ENCODE peak calls at places on chromosomes 3 and 15, in nine cellular contexts. One of them, this sample, is unnamed.

GRCh38 chr3:107545680-107546120 is 22.9 kb downstream of the BBX start:
- DNase-seq in activated CD4-positive, alpha-beta T cell treated with anti-CD3 and anti-CD28 coated beads for 48 hours: no peak
- DNase-seq in T-helper 2 cell: no peak
- DNase-seq in CD4-positive, alpha-beta memory T cell: no peak
- DNase-seq in sigmoid colon: no peak
- DNase-seq in AG08395: peak
- DNase-seq in nephron progenitor cell: no peak
- DNase-seq in effector CD4-positive, alpha-beta T cell: no peak
- DNase-seq in AML-193: no peak
- DNase-seq in this sample: no peak

GRCh38 chr3:112391648-112392047 is 58.7 kb downstream of the CD200 start:
- DNase-seq in sigmoid colon: no peak
- DNase-seq in T-helper 2 cell: no peak
- DNase-seq in effector CD4-positive, alpha-beta T cell: no peak
- DNase-seq in CD4-positive, alpha-beta memory T cell: no peak
- DNase-seq in AG08395: no peak
- DNase-seq in AML-193: no peak
- DNase-seq in nephron progenitor cell: no peak
- DNase-seq in activated CD4-positive, alpha-beta T cell treated with anti-CD3 and anti-CD28 coated beads for 48 hours: no peak
- DNase-seq in this sample: no peak

GRCh38 chr3:28286595-28286994 is 45.2 kb downstream of the CMC1 start:
- DNase-seq in CD4-positive, alpha-beta memory T cell: peak
- DNase-seq in activated CD4-positive, alpha-beta T cell treated with anti-CD3 and anti-CD28 coated beads for 48 hours: no peak
- DNase-seq in effector CD4-positive, alpha-beta T cell: no peak
- DNase-seq in sigmoid colon: no peak
- DNase-seq in T-helper 2 cell: no peak
- DNase-seq in AML-193: peak
- DNase-seq in AG08395: peak
- DNase-seq in nephron progenitor cell: no peak
- DNase-seq in this sample: peak

GRCh38 chr3:111277226-111277625 is 205.6 kb downstream of the NECTIN3 start:
- DNase-seq in T-helper 2 cell: no peak
- DNase-seq in CD4-positive, alpha-beta memory T cell: no peak
- DNase-seq in AML-193: no peak
- DNase-seq in AG08395: peak
- DNase-seq in nephron progenitor cell: no peak
- DNase-seq in sigmoid colon: no peak
- DNase-seq in effector CD4-positive, alpha-beta T cell: no peak
- DNase-seq in activated CD4-positive, alpha-beta T cell treated with anti-CD3 and anti-CD28 coated beads for 48 hours: no peak
- DNase-seq in this sample: peak

GRCh38 chr3:36792342-36792741 is 28.0 kb upstream of the DCLK3 start:
- DNase-seq in T-helper 2 cell: no peak
- DNase-seq in nephron progenitor cell: peak
- DNase-seq in effector CD4-positive, alpha-beta T cell: no peak
- DNase-seq in AML-193: peak
- DNase-seq in CD4-positive, alpha-beta memory T cell: peak
- DNase-seq in AG08395: peak
- DNase-seq in sigmoid colon: no peak
- DNase-seq in activated CD4-positive, alpha-beta T cell treated with anti-CD3 and anti-CD28 coated beads for 48 hours: peak
- DNase-seq in this sample: peak

GRCh38 chr3:45032113-45032512 is 6.0 kb downstream of the CLEC3B start:
- DNase-seq in CD4-positive, alpha-beta memory T cell: no peak
- DNase-seq in sigmoid colon: no peak
- DNase-seq in AG08395: no peak
- DNase-seq in T-helper 2 cell: no peak
- DNase-seq in AML-193: no peak
- DNase-seq in activated CD4-positive, alpha-beta T cell treated with anti-CD3 and anti-CD28 coated beads for 48 hours: no peak
- DNase-seq in nephron progenitor cell: no peak
- DNase-seq in effector CD4-positive, alpha-beta T cell: no peak
- DNase-seq in this sample: no peak

GRCh38 chr15:70339551-70340517 is 242.1 kb upstream of the TLE3 start:
- DNase-seq in nephron progenitor cell: no peak
- DNase-seq in activated CD4-positive, alpha-beta T cell treated with anti-CD3 and anti-CD28 coated beads for 48 hours: no peak
- DNase-seq in sigmoid colon: no peak
- DNase-seq in AML-193: peak
- DNase-seq in CD4-positive, alpha-beta memory T cell: no peak
- DNase-seq in effector CD4-positive, alpha-beta T cell: no peak
- DNase-seq in AG08395: peak
- DNase-seq in T-helper 2 cell: no peak
- DNase-seq in this sample: peak

GRCh38 chr3:34842706-34843478 is 796.4 kb upstream of the ARPP21 start:
- DNase-seq in activated CD4-positive, alpha-beta T cell treated with anti-CD3 and anti-CD28 coated beads for 48 hours: no peak
- DNase-seq in T-helper 2 cell: no peak
- DNase-seq in effector CD4-positive, alpha-beta T cell: no peak
- DNase-seq in sigmoid colon: no peak
- DNase-seq in CD4-positive, alpha-beta memory T cell: no peak
- DNase-seq in AML-193: no peak
- DNase-seq in AG08395: no peak
- DNase-seq in nephron progenitor cell: no peak
- DNase-seq in this sample: no peak

GRCh38 chr3:13536832-13537231 is 12.1 kb upstream of the FBLN2 start:
- DNase-seq in AG08395: no peak
- DNase-seq in nephron progenitor cell: no peak
- DNase-seq in CD4-positive, alpha-beta memory T cell: no peak
- DNase-seq in sigmoid colon: no peak
- DNase-seq in effector CD4-positive, alpha-beta T cell: no peak
- DNase-seq in AML-193: no peak
- DNase-seq in activated CD4-positive, alpha-beta T cell treated with anti-CD3 and anti-CD28 coated beads for 48 hours: no peak
- DNase-seq in T-helper 2 cell: no peak
- DNase-seq in this sample: peak

GRCh38 chr3:51813539-51813938 is 34.5 kb upstream of the IQCF6 start:
- DNase-seq in nephron progenitor cell: no peak
- DNase-seq in T-helper 2 cell: no peak
- DNase-seq in AG08395: no peak
- DNase-seq in CD4-positive, alpha-beta memory T cell: no peak
- DNase-seq in effector CD4-positive, alpha-beta T cell: no peak
- DNase-seq in activated CD4-positive, alpha-beta T cell treated with anti-CD3 and anti-CD28 coated beads for 48 hours: no peak
- DNase-seq in AML-193: no peak
- DNase-seq in sigmoid colon: no peak
- DNase-seq in this sample: no peak

GRCh38 chr15:99719096-99719541 is 14.1 kb downstream of the LYSMD4 start:
- DNase-seq in AML-193: no peak
- DNase-seq in CD4-positive, alpha-beta memory T cell: no peak
- DNase-seq in activated CD4-positive, alpha-beta T cell treated with anti-CD3 and anti-CD28 coated beads for 48 hours: no peak
- DNase-seq in sigmoid colon: no peak
- DNase-seq in nephron progenitor cell: no peak
- DNase-seq in AG08395: peak
- DNase-seq in effector CD4-positive, alpha-beta T cell: no peak
- DNase-seq in T-helper 2 cell: no peak
- DNase-seq in this sample: peak

GRCh38 chr3:167375478-167375877 is 4.6 kb downstream of the ZBBX start:
- DNase-seq in CD4-positive, alpha-beta memory T cell: no peak
- DNase-seq in activated CD4-positive, alpha-beta T cell treated with anti-CD3 and anti-CD28 coated beads for 48 hours: no peak
- DNase-seq in T-helper 2 cell: no peak
- DNase-seq in sigmoid colon: no peak
- DNase-seq in AG08395: no peak
- DNase-seq in AML-193: no peak
- DNase-seq in effector CD4-positive, alpha-beta T cell: no peak
- DNase-seq in nephron progenitor cell: no peak
- DNase-seq in this sample: no peak

GRCh38 chr3:113005622-113006021 is 14.8 kb downstream of the GTPBP8 start:
- DNase-seq in nephron progenitor cell: no peak
- DNase-seq in T-helper 2 cell: no peak
- DNase-seq in effector CD4-positive, alpha-beta T cell: no peak
- DNase-seq in sigmoid colon: no peak
- DNase-seq in AG08395: no peak
- DNase-seq in activated CD4-positive, alpha-beta T cell treated with anti-CD3 and anti-CD28 coated beads for 48 hours: no peak
- DNase-seq in CD4-positive, alpha-beta memory T cell: peak
- DNase-seq in AML-193: no peak
- DNase-seq in this sample: no peak

GRCh38 chr3:184895350-184895749 is 83.4 kb downstream of the VPS8 start:
- DNase-seq in effector CD4-positive, alpha-beta T cell: no peak
- DNase-seq in activated CD4-positive, alpha-beta T cell treated with anti-CD3 and anti-CD28 coated beads for 48 hours: no peak
- DNase-seq in nephron progenitor cell: no peak
- DNase-seq in sigmoid colon: no peak
- DNase-seq in CD4-positive, alpha-beta memory T cell: no peak
- DNase-seq in T-helper 2 cell: no peak
- DNase-seq in AG08395: no peak
- DNase-seq in AML-193: no peak
- DNase-seq in this sample: no peak

GRCh38 chr3:141231923-141232861 is 567 bp downstream of the PXYLP1 start:
- DNase-seq in nephron progenitor cell: peak
- DNase-seq in T-helper 2 cell: no peak
- DNase-seq in effector CD4-positive, alpha-beta T cell: no peak
- DNase-seq in AG08395: no peak
- DNase-seq in AML-193: no peak
- DNase-seq in CD4-positive, alpha-beta memory T cell: peak
- DNase-seq in sigmoid colon: peak
- DNase-seq in activated CD4-positive, alpha-beta T cell treated with anti-CD3 and anti-CD28 coated beads for 48 hours: peak
- DNase-seq in this sample: peak

GRCh38 chr3:106518516-106518915 is 649.7 kb upstream of the CBLB start:
- DNase-seq in AML-193: no peak
- DNase-seq in sigmoid colon: no peak
- DNase-seq in activated CD4-positive, alpha-beta T cell treated with anti-CD3 and anti-CD28 coated beads for 48 hours: no peak
- DNase-seq in AG08395: peak
- DNase-seq in effector CD4-positive, alpha-beta T cell: no peak
- DNase-seq in CD4-positive, alpha-beta memory T cell: no peak
- DNase-seq in T-helper 2 cell: no peak
- DNase-seq in nephron progenitor cell: no peak
- DNase-seq in this sample: no peak

GRCh38 chr15:68638953-68639500 is 60.2 kb downstream of the CORO2B start:
- DNase-seq in CD4-positive, alpha-beta memory T cell: no peak
- DNase-seq in AG08395: peak
- DNase-seq in T-helper 2 cell: no peak
- DNase-seq in activated CD4-positive, alpha-beta T cell treated with anti-CD3 and anti-CD28 coated beads for 48 hours: no peak
- DNase-seq in nephron progenitor cell: no peak
- DNase-seq in effector CD4-positive, alpha-beta T cell: no peak
- DNase-seq in AML-193: no peak
- DNase-seq in sigmoid colon: peak
- DNase-seq in this sample: no peak

GRCh38 chr3:101351834-101352233 is 31.5 kb upstream of the IMPG2 start:
- DNase-seq in CD4-positive, alpha-beta memory T cell: no peak
- DNase-seq in effector CD4-positive, alpha-beta T cell: no peak
- DNase-seq in activated CD4-positive, alpha-beta T cell treated with anti-CD3 and anti-CD28 coated beads for 48 hours: no peak
- DNase-seq in AML-193: no peak
- DNase-seq in T-helper 2 cell: no peak
- DNase-seq in sigmoid colon: no peak
- DNase-seq in nephron progenitor cell: no peak
- DNase-seq in AG08395: no peak
- DNase-seq in this sample: no peak

GRCh38 chr15:45729146-45729545 is 94.3 kb downstream of the SQOR start:
- DNase-seq in CD4-positive, alpha-beta memory T cell: no peak
- DNase-seq in sigmoid colon: no peak
- DNase-seq in nephron progenitor cell: no peak
- DNase-seq in activated CD4-positive, alpha-beta T cell treated with anti-CD3 and anti-CD28 coated beads for 48 hours: no peak
- DNase-seq in effector CD4-positive, alpha-beta T cell: no peak
- DNase-seq in AG08395: no peak
- DNase-seq in T-helper 2 cell: no peak
- DNase-seq in AML-193: no peak
- DNase-seq in this sample: no peak

GRCh38 chr3:65953881-65954733 is 84.6 kb downstream of the MAGI1 start:
- DNase-seq in AML-193: no peak
- DNase-seq in AG08395: no peak
- DNase-seq in effector CD4-positive, alpha-beta T cell: no peak
- DNase-seq in nephron progenitor cell: no peak
- DNase-seq in activated CD4-positive, alpha-beta T cell treated with anti-CD3 and anti-CD28 coated beads for 48 hours: no peak
- DNase-seq in CD4-positive, alpha-beta memory T cell: no peak
- DNase-seq in sigmoid colon: no peak
- DNase-seq in T-helper 2 cell: no peak
- DNase-seq in this sample: no peak

GRCh38 chr3:138323971-138324370 is 5.7 kb downstream of the NME9 start:
- DNase-seq in T-helper 2 cell: no peak
- DNase-seq in nephron progenitor cell: no peak
- DNase-seq in AG08395: no peak
- DNase-seq in activated CD4-positive, alpha-beta T cell treated with anti-CD3 and anti-CD28 coated beads for 48 hours: no peak
- DNase-seq in sigmoid colon: no peak
- DNase-seq in AML-193: no peak
- DNase-seq in effector CD4-positive, alpha-beta T cell: no peak
- DNase-seq in CD4-positive, alpha-beta memory T cell: no peak
- DNase-seq in this sample: no peak

GRCh38 chr3:77799280-77799679 is 759.4 kb downstream of the ROBO2 start:
- DNase-seq in activated CD4-positive, alpha-beta T cell treated with anti-CD3 and anti-CD28 coated beads for 48 hours: no peak
- DNase-seq in AML-193: no peak
- DNase-seq in nephron progenitor cell: no peak
- DNase-seq in sigmoid colon: no peak
- DNase-seq in AG08395: no peak
- DNase-seq in effector CD4-positive, alpha-beta T cell: no peak
- DNase-seq in T-helper 2 cell: no peak
- DNase-seq in CD4-positive, alpha-beta memory T cell: no peak
- DNase-seq in this sample: no peak

GRCh38 chr3:141094851-141095545 is 43.9 kb downstream of the SPSB4 start:
- DNase-seq in nephron progenitor cell: no peak
- DNase-seq in effector CD4-positive, alpha-beta T cell: no peak
- DNase-seq in sigmoid colon: peak
- DNase-seq in activated CD4-positive, alpha-beta T cell treated with anti-CD3 and anti-CD28 coated beads for 48 hours: no peak
- DNase-seq in T-helper 2 cell: no peak
- DNase-seq in AG08395: peak
- DNase-seq in AML-193: no peak
- DNase-seq in CD4-positive, alpha-beta memory T cell: no peak
- DNase-seq in this sample: no peak

GRCh38 chr15:52436971-52437370 is 91.7 kb downstream of the MYO5A start:
- DNase-seq in effector CD4-positive, alpha-beta T cell: no peak
- DNase-seq in AG08395: no peak
- DNase-seq in activated CD4-positive, alpha-beta T cell treated with anti-CD3 and anti-CD28 coated beads for 48 hours: no peak
- DNase-seq in sigmoid colon: no peak
- DNase-seq in AML-193: no peak
- DNase-seq in nephron progenitor cell: no peak
- DNase-seq in T-helper 2 cell: no peak
- DNase-seq in CD4-positive, alpha-beta memory T cell: no peak
- DNase-seq in this sample: no peak

GRCh38 chr3:53151465-53151864 is 9.5 kb upstream of the PRKCD start:
- DNase-seq in T-helper 2 cell: no peak
- DNase-seq in AML-193: no peak
- DNase-seq in sigmoid colon: no peak
- DNase-seq in AG08395: no peak
- DNase-seq in activated CD4-positive, alpha-beta T cell treated with anti-CD3 and anti-CD28 coated beads for 48 hours: no peak
- DNase-seq in effector CD4-positive, alpha-beta T cell: no peak
- DNase-seq in CD4-positive, alpha-beta memory T cell: no peak
- DNase-seq in nephron progenitor cell: no peak
- DNase-seq in this sample: no peak

GRCh38 chr3:124928333-124929202 is 6.0 kb downstream of the MUC13 start:
- DNase-seq in effector CD4-positive, alpha-beta T cell: peak
- DNase-seq in AG08395: peak
- DNase-seq in activated CD4-positive, alpha-beta T cell treated with anti-CD3 and anti-CD28 coated beads for 48 hours: peak
- DNase-seq in nephron progenitor cell: peak
- DNase-seq in AML-193: peak
- DNase-seq in T-helper 2 cell: peak
- DNase-seq in CD4-positive, alpha-beta memory T cell: peak
- DNase-seq in sigmoid colon: peak
- DNase-seq in this sample: peak

GRCh38 chr15:61480863-61481262 is 251.8 kb upstream of the RORA start:
- DNase-seq in sigmoid colon: no peak
- DNase-seq in T-helper 2 cell: no peak
- DNase-seq in effector CD4-positive, alpha-beta T cell: no peak
- DNase-seq in AML-193: no peak
- DNase-seq in AG08395: no peak
- DNase-seq in CD4-positive, alpha-beta memory T cell: no peak
- DNase-seq in activated CD4-positive, alpha-beta T cell treated with anti-CD3 and anti-CD28 coated beads for 48 hours: no peak
- DNase-seq in nephron progenitor cell: no peak
- DNase-seq in this sample: no peak